ENCODE peak calls at places on chromosomes 5 and 9, in nine cellular contexts. Z is OCI-LY7, P is gastrocnemius medialis, R is right lobe of liver, F is cardiac fibroblast, N is transverse colon, K is astrocyte, X is Peyer's patch, W is AG10803. E is an unnamed sample.

GRCh38 chr9:97696823-97697601 is at the start of gene XPA:
- DNase-seq in F (peak; percentile 95), P (peak; percentile 96), W (peak; percentile 89), Z (peak; percentile 96), R (peak; percentile 98), X (peak; percentile 99), K (peak; percentile 69), N (peak; percentile 98), E (peak; percentile 99)

GRCh38 chr9:91036356-91036755 is 234.7 kb downstream of the SYK start:
- DNase-seq in Z (peak; percentile 5), K (no peak), P (no peak), X (peak; percentile 40), N (no peak), R (no peak), W (no peak), F (no peak), E (no peak)

GRCh38 chr5:139738777-139739611 is 56.6 kb upstream of the PSD2 start:
- DNase-seq in N (no peak), Z (no peak), K (no peak), R (no peak), W (no peak), P (no peak), X (no peak), F (no peak), E (no peak)

GRCh38 chr9:84300271-84300670 is 40.3 kb downstream of the SLC28A3 start:
- DNase-seq in X (no peak), K (no peak), P (no peak), F (peak; percentile 54), N (no peak), Z (no peak), R (no peak), W (peak; percentile 72), E (no peak)

GRCh38 chr9:99752710-99753109 is 69.0 kb upstream of the NR4A3 start:
- DNase-seq in N (no peak), F (peak; percentile 9), Z (no peak), R (no peak), P (no peak), K (peak; percentile 69), X (no peak), W (peak; percentile 95), E (no peak)

GRCh38 chr9:78289474-78289873 is 7.5 kb upstream of the PSAT1 start:
- DNase-seq in X (no peak), N (no peak), P (no peak), K (no peak), R (no peak), W (no peak), Z (no peak), F (no peak), E (no peak)

GRCh38 chr5:96026334-96027065 is 64.8 kb upstream of the ELL2 start:
- DNase-seq in N (no peak), K (peak; percentile 78), Z (no peak), W (peak; percentile 96), R (no peak), X (no peak), P (no peak), F (peak; percentile 45), E (no peak)

GRCh38 chr5:93915142-93915553 is 173.7 kb upstream of the POU5F2 start:
- DNase-seq in X (no peak), P (no peak), N (no peak), F (peak; percentile 74), W (peak; percentile 62), Z (peak; percentile 60), K (peak; percentile 49), R (no peak), E (no peak)

GRCh38 chr5:56025303-56025885 is 30.6 kb upstream of the IL6ST start:
- DNase-seq in W (peak; percentile 25), K (no peak), N (no peak), P (no peak), Z (no peak), X (no peak), R (no peak), F (peak; percentile 15), E (no peak)

GRCh38 chr5:139389701-139390638 is at the start of gene MZB1:
- DNase-seq in R (no peak), K (no peak), Z (peak; percentile 95), F (no peak), P (peak; percentile 24), W (no peak), X (peak; percentile 92), N (peak; percentile 77), E (no peak)

GRCh38 chr5:53291528-53291927 is 182.0 kb upstream of the MOCS2 start:
- DNase-seq in N (no peak), R (no peak), F (peak; percentile 84), Z (no peak), X (no peak), K (no peak), P (no peak), W (peak; percentile 35), E (no peak)

GRCh38 chr9:99489043-99489378 is 266.9 kb downstream of the SEC61B start:
- DNase-seq in F (peak; percentile 33), X (no peak), W (peak; percentile 83), Z (no peak), K (peak; percentile 67), N (no peak), P (no peak), R (no peak), E (no peak)

GRCh38 chr9:69758001-69758730 is 1.6 kb downstream of the PTAR1 start:
- DNase-seq in X (no peak), F (peak; percentile 48), R (no peak), K (peak; percentile 71), W (peak; percentile 41), Z (peak; percentile 37), N (no peak), P (no peak), E (no peak)

GRCh38 chr5:134184155-134185135 is 7.7 kb upstream of the SKP1 start:
- DNase-seq in F (peak; percentile 70), W (peak; percentile 48), N (peak; percentile 79), X (peak; percentile 89), K (no peak), R (peak; percentile 69), Z (peak; percentile 76), P (peak; percentile 68), E (peak; percentile 75)

GRCh38 chr5:84376346-84376745 is 8.3 kb downstream of the EDIL3 start:
- DNase-seq in K (no peak), N (no peak), R (no peak), X (no peak), P (no peak), W (no peak), Z (no peak), F (no peak), E (no peak)

GRCh38 chr9:128203024-128203841 is at the start of gene DNM1:
- DNase-seq in R (peak; percentile 67), P (no peak), Z (peak; percentile 81), W (peak; percentile 53), N (peak; percentile 62), X (peak; percentile 75), K (no peak), F (peak; percentile 63), E (peak; percentile 83)

GRCh38 chr9:17116400-17116837 is 18.4 kb upstream of the CNTLN start:
- DNase-seq in F (peak; percentile 56), N (no peak), X (no peak), K (peak; percentile 22), W (peak; percentile 57), Z (peak; percentile 24), R (no peak), P (no peak), E (no peak)

GRCh38 chr9:129552064-129552463 is 68.8 kb downstream of the C9orf50 start:
- DNase-seq in K (no peak), Z (no peak), X (no peak), F (peak; percentile 48), W (no peak), R (no peak), P (no peak), N (no peak), E (no peak)

GRCh38 chr5:14743601-14744295 is 79.2 kb downstream of the OTULIN start:
- DNase-seq in N (no peak), P (no peak), W (peak; percentile 34), X (no peak), Z (no peak), R (no peak), K (peak; percentile 63), F (peak; percentile 10), E (no peak)

GRCh38 chr9:89605181-89606048 is 603 bp downstream of the GADD45G start:
- DNase-seq in K (peak; percentile 58), F (peak; percentile 39), Z (no peak), P (peak; percentile 57), W (no peak), X (peak; percentile 79), R (peak; percentile 68), N (peak; percentile 65), E (peak; percentile 89)

GRCh38 chr9:94799578-94800264 is 73.2 kb downstream of the AOPEP start:
- DNase-seq in W (peak; percentile 43), R (no peak), Z (no peak), K (peak; percentile 95), X (no peak), F (peak; percentile 76), P (no peak), N (no peak), E (no peak)

GRCh38 chr9:110217656-110218099 is 9.7 kb upstream of the C9orf152 start:
- DNase-seq in Z (peak; percentile 69), K (peak; percentile 27), R (no peak), F (peak; percentile 74), W (peak; percentile 65), X (no peak), P (no peak), N (no peak), E (no peak)

GRCh38 chr9:137198051-137198747 is 2.3 kb downstream of the TPRN start:
- DNase-seq in N (peak; percentile 82), Z (no peak), F (no peak), R (peak; percentile 78), P (no peak), W (no peak), X (peak; percentile 86), K (no peak), E (peak; percentile 83)
- H3K4me3 ChIP-seq in N (peak overlapping the region; percentile 9), Z (no peak overlapping the region), F (no peak overlapping the region), R (peak overlapping the region; percentile 57), P (no peak overlapping the region), W (peak overlapping the region; percentile 52), X (peak overlapping the region; percentile 43), K (no peak overlapping the region), E (peak overlapping the region; percentile 55)

GRCh38 chr5:135228236-135228635 is 170.8 kb downstream of the MACROH2A1 start:
- DNase-seq in X (no peak), W (no peak), Z (no peak), F (no peak), K (no peak), R (no peak), P (no peak), N (no peak), E (no peak)
- TF ChIP-seq CTCF in X (no peak), W (no peak), Z (no peak), F (no peak), K (no peak), R (no peak), P (no peak), N (no peak), E (no peak)

GRCh38 chr9:86741311-86742215 is 205.7 kb downstream of the GAS1 start:
- DNase-seq in N (no peak), P (peak; percentile 21), X (no peak), W (peak; percentile 52), F (peak; percentile 80), Z (no peak), K (peak; percentile 81), R (no peak), E (no peak)
- H3K4me3 ChIP-seq in N (no peak overlapping the region), P (no peak overlapping the region), X (no peak overlapping the region), W (no peak overlapping the region), F (no peak overlapping the region), Z (no peak overlapping the region), K (no peak overlapping the region), R (no peak overlapping the region), E (no peak overlapping the region)

GRCh38 chr9:23784962-23785361 is 41.1 kb downstream of the ELAVL2 start:
- DNase-seq in N (no peak), P (no peak), F (no peak), K (no peak), X (no peak), R (no peak), W (no peak), Z (no peak), E (no peak)
- TF ChIP-seq CTCF in N (no peak), P (no peak), F (no peak), K (no peak), X (no peak), R (no peak), W (no peak), Z (peak; percentile 18), E (no peak)